ENCODE peak calls at places on chromosomes 11 and 22, in four cellular contexts. Q is A549, W is SK-N-SH, M is GM12878. K is an unnamed sample.

GRCh38 chr11:71076525-71077304 is 175.7 kb downstream of the SHANK2 start:
- DNase-seq in Q (no peak), W (no peak), M (no peak), K (no peak)

GRCh38 chr11:41499429-41499828 is 40.0 kb upstream of the LRRC4C start:
- DNase-seq in Q (no peak), W (no peak), M (no peak), K (no peak)

GRCh38 chr11:108115495-108116140 is 5.7 kb upstream of the ACAT1 start:
- DNase-seq in Q (peak; percentile 53), W (no peak), M (no peak), K (peak; percentile 89)

GRCh38 chr22:38412435-38413084 is 42.4 kb downstream of the KCNJ4 start:
- DNase-seq in Q (no peak), W (peak; percentile 85), M (no peak), K (no peak)

GRCh38 chr11:17770048-17770652 is 35.6 kb downstream of the KCNC1 start:
- DNase-seq in Q (peak; percentile 20), W (peak; percentile 52), M (no peak), K (no peak)

GRCh38 chr11:101797335-101797734 is 117.5 kb upstream of the CEP126 start:
- DNase-seq in Q (peak; percentile 1), W (no peak), M (no peak), K (peak; percentile 70)

GRCh38 chr22:17581631-17582030 is 18.3 kb downstream of the SLC25A18 start:
- DNase-seq in Q (no peak), W (no peak), M (no peak), K (no peak)

GRCh38 chr11:28833169-28833568 is 725.0 kb downstream of the METTL15 start:
- DNase-seq in Q (peak; percentile 41), W (no peak), M (no peak), K (no peak)

GRCh38 chr11:128687321-128687720 is 6.6 kb upstream of the FLI1 start:
- DNase-seq in Q (no peak), W (peak; percentile 58), M (no peak), K (no peak)
- TF ChIP-seq SMC3 in Q (no peak), W (no peak), M (no peak), K (no peak)

GRCh38 chr11:74380746-74381439 is 17.3 kb downstream of the PGM2L1 start:
- DNase-seq in Q (peak; percentile 16), W (no peak), M (no peak), K (no peak)
- TF ChIP-seq SMC3 in Q (no peak), W (no peak), M (no peak), K (no peak)

DNA sequence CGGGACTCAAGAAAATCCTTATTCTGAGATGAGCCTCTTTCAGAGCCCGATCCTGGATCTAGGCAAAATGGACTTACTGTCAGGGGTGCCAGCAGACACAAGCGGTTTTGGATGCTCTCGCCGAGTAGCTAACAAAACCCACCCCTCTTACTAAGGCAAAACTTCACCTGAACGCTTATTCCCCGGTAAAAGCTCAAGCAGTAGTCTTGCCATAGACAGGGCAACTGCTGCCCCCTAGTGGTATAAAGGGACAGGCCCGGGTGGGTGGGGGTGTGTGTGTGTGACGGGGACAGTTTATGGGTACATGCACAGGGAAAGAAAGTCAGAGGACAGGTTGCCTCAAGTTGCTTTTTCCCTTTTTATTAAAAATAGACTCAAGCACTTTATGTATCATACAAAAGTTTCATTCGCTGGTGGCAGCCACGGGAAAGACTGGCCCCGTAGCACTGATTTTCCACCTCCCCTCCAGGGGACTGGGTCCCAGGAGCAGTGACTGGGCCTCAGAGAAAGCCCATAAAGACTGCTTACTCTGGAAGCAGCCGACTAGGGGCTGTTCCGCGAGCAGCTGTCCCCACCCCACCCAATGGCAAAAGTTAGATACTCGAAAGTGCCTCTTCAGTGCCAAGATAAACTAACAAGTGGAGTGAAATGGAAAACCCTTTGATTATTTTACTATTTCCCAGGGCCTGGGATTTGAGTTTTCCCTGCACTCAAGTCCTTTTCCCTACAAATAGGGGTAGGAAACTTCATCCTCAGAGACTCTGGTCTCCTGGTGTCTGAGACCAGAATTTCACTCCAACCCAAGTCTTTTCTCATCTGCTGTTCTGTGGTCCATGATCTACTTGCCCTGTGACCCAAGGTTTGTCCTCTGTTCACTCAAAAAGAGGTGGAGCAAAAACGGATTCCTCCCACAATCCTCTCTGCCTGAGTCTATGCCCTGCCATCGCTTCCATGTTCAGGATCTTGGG is 4.7 kb downstream of the YPEL4 start:
- DNase-seq in Q (peak; percentile 76), W (peak; percentile 87), M (no peak), K (peak; percentile 67)
- TF ChIP-seq SMC3 in Q (peak; percentile 61), W (peak; percentile 55), M (peak; percentile 53), K (peak; percentile 58)

GRCh38 chr11:68313574-68314202 is 1.3 kb downstream of the LRP5 start:
- DNase-seq in Q (peak; percentile 39), W (peak; percentile 60), M (no peak), K (peak; percentile 30)
- TF ChIP-seq SMC3 in Q (no peak), W (no peak), M (no peak), K (no peak)

GRCh38 chr11:21567628-21568290 is 625.1 kb upstream of the ANO5 start:
- DNase-seq in Q (peak; percentile 16), W (no peak), M (no peak), K (no peak)
- TF ChIP-seq SMC3 in Q (no peak), W (no peak), M (no peak), K (no peak)

DNA sequence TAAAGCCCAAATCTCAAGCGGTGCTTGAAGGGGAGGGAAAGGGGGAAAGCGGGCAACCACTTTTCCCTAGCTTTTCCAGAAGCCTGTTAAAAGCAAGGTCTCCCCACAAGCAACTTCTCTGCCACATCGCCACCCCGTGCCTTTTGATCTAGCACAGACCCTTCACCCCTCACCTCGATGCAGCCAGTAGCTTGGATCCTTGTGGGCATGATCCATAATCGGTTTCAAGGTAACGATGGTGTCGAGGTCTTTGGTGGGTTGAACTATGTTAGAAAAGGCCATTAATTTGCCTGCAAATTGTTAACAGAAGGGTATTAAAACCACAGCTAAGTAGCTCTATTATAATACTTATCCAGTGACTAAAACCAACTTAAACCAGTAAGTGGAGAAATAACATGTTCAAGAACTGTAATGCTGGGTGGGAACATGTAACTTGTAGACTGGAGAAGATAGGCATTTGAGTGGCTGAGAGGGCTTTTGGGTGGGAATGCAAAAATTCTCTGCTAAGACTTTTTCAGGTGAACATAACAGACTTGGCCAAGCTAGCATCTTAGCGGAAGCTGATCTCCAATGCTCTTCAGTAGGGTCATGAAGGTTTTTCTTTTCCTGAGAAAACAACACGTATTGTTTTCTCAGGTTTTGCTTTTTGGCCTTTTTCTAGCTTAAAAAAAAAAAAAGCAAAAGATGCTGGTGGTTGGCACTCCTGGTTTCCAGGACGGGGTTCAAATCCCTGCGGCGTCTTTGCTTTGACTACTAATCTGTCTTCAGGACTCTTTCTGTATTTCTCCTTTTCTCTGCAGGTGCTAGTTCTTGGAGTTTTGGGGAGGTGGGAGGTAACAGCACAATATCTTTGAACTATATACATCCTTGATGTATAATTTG is 6.8 kb downstream of the MALAT1 start:
- DNase-seq in Q (peak; percentile 44), W (no peak), M (no peak), K (peak; percentile 52)
- TF ChIP-seq SMC3 in Q (no peak), W (no peak), M (no peak), K (no peak)

GRCh38 chr22:28985581-28986290 is 75.9 kb downstream of the C22orf31 start:
- DNase-seq in Q (no peak), W (no peak), M (no peak), K (no peak)
- TF ChIP-seq SMC3 in Q (no peak), W (no peak), M (no peak), K (no peak)